ENCODE peak calls at places on chromosomes 6 and 20, in five cellular contexts. U, H, Z, Y and Q are unnamed samples.

GRCh38 chr6:42690151-42690702 is 32.2 kb downstream of the PRPH2 start:
- DNase-seq in H (no peak), Y (no peak), Z (no peak), U (no peak), Q (no peak)

GRCh38 chr6:155077331-155077730 is 82.2 kb downstream of the TIAM2 start:
- DNase-seq in U (no peak), Z (no peak), H (no peak), Y (no peak), Q (no peak)

GRCh38 chr6:12749531-12750379 is 33.2 kb downstream of the PHACTR1 start:
- DNase-seq in Z (no peak), Y (peak), U (no peak), H (peak), Q (peak)

GRCh38 chr6:158043586-158044524 is 62.2 kb downstream of the SYNJ2 start:
- DNase-seq in Y (no peak), H (no peak), Z (no peak), U (no peak), Q (peak)

GRCh38 chr6:7664003-7664402 is 61.9 kb upstream of the BMP6 start:
- DNase-seq in Y (no peak), U (no peak), Z (no peak), H (no peak), Q (no peak)

GRCh38 chr6:82801083-82801482 is 264.6 kb downstream of the UBE3D start:
- DNase-seq in Y (no peak), U (no peak), Z (no peak), H (no peak), Q (no peak)

GRCh38 chr6:28606424-28607391 is 81.0 kb downstream of the GPX5 start:
- DNase-seq in Z (peak), U (no peak), Y (no peak), H (peak), Q (peak)

GRCh38 chr20:38278150-38278549 is 17.6 kb upstream of the KIAA1755 start:
- DNase-seq in Z (peak), U (no peak), Y (no peak), H (peak), Q (no peak)

GRCh38 chr20:36925234-36925633 is 26.3 kb downstream of the SAMHD1 start:
- DNase-seq in Y (no peak), Z (no peak), H (no peak), U (peak), Q (no peak)

GRCh38 chr6:81762132-81762531 is 9.7 kb upstream of the TENT5A start:
- DNase-seq in Z (no peak), H (no peak), Y (no peak), U (no peak), Q (no peak)

GRCh38 chr6:70149209-70149788 is 153.6 kb downstream of the COL9A1 start:
- DNase-seq in H (no peak), Y (no peak), U (no peak), Z (no peak), Q (no peak)

GRCh38 chr6:87700729-87701675 is 1.0 kb downstream of the AKIRIN2 start:
- DNase-seq in Y (no peak), U (peak), Z (peak), H (peak), Q (no peak)

GRCh38 chr6:21592953-21593352 is 598 bp upstream of the SOX4 start:
- DNase-seq in H (no peak), U (no peak), Y (no peak), Z (no peak), Q (no peak)

GRCh38 chr20:18009116-18009515 is 40.3 kb downstream of the MGME1 start:
- DNase-seq in Y (no peak), Z (no peak), U (no peak), H (no peak), Q (no peak)

DNA sequence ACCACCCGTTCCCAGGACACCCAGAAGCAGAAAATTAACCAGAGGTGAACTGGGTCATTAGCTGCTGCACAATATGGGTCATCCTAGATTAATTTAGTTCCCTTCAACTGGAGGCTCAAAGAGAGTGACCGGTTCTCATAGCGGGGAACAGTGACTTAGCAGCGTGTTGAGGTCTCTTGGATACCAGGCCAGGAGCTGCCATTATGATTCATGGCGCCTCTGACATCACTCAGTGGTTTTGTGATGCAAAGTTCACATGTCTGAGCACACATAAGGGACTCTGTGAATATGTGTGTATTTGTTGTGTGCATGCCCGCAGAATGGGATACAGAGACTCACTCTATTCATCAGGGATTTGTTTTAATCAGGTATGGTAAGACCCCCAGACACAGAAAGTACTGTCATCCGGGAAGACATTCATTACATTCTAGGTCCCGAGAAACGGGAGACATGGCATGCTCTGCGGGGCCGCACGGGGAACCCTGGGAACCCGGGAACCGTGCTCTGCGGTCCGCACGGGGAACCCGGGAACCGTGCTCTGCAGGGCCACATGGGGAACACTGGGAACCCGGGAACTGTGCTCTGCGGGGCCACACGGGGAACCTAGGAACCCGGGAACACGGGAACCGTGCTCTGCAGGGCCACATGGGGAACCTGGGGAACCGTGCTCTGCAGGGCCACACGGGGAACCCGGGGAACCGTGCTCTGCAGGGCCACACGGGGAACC is 165.4 kb upstream of the SULF2 start:
- DNase-seq in Y (no peak), H (no peak), U (no peak), Z (peak), Q (no peak)
- H2BK12ac ChIP-seq in Y (no peak), H (no peak), U (no peak), Z (no peak), Q (no peak)

DNA sequence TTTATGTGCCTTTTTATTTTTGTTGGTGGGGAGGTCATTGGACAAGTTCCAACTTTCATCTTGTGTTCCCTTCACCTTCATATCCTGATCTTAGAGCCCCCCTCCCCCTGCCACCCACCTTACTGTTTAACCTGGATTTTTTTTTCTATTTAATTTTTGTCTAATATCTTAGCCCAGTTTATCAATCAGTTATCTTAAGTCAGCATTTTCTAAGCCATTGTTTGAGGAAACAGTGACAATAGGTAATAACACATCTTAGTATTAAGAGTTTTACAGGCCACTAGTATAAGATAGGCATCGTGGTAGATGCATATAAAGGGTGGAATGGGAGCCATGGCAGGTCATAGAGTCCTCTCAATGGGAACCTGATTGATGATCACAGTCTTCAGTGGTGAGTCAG is 2.4 kb downstream of the ABT1 start:
- DNase-seq in H (no peak), Z (no peak), Y (no peak), U (no peak), Q (no peak)
- H2BK12ac ChIP-seq in H (no peak), Z (no peak), Y (no peak), U (no peak), Q (no peak)

DNA sequence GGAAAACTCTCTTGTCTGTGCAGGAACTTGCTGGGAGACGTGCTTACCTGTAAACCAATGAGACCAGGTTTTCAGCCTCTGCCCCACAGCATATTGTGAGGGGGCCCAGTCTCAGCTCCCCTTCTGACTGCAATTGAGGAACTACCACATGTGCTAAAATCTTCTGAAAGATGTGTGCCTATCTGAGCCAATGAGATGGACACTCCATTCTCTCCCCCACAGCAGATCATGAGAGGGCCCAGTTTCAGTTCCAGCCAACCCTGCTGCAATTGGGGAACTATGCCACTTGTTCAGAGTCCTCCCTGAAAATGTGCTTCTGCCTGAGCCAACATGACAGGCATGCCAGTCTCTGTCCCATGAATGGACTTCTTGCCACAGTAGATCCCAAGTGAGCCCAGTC is 20.9 kb upstream of the PI3 start:
- DNase-seq in U (no peak), Z (no peak), Y (no peak), H (no peak), Q (no peak)
- H2BK12ac ChIP-seq in U (no peak), Z (no peak), Y (no peak), H (no peak), Q (no peak)

DNA sequence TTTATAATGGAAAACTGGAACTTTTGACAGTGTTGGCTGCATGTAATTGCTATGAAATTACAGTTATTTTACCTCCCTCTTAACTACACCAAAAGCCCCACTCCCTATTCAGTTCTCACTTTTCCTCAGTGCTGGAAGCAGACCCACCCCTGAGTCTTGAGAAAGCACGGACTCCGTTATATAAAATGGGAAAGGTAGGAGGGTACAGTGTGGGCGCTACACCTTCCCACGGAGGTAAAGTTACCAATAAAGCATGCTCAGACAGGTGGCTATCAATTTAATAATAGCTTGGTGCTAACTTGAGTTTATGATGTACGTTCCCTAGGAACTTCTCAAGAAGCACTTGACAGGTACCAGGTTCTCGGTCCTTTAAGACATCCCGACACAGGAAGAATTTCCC is 59.0 kb downstream of the CLIC5 start:
- DNase-seq in Y (no peak), H (no peak), Z (no peak), U (no peak), Q (no peak)
- H2BK12ac ChIP-seq in Y (no peak), H (no peak), Z (no peak), U (no peak), Q (no peak)